ENCODE peak calls at places on chromosomes 1 and 21, in six cellular contexts. R is islet precursor cell; C is myocyte; J is stimulated activated naive CD8-positive, alpha-beta T cell treated with anti-CD3 and anti-CD28 coated beads, Interleukin-15, Interleukin-2, amounts not matched to agents 100 U/mL and 50 U/mL, for 24 hours; Y is activated naive CD4-positive, alpha-beta T cell treated with anti-CD3 and anti-CD28 coated beads, Interleukin-2, amount 10 ng/mL, durations not matched to agents 7 days and 5 days; V is activated T-helper 1 cell treated with anti-CD3 and anti-CD28 coated beads, Interleukin-12 subunit alpha, Interleukin-12 subunit beta, Interleukin-2, Interleukin-4 antibody, amounts not matched to agents 30 ng/mL and 10 ng/mL and 1 ng/mL, durations not matched to agents 14 hours and 24 hours and 36 hours. M is an unnamed sample.

GRCh38 chr1:1146026-1146425 is 27.7 kb upstream of the TTLL10 start:
- DNase-seq in R (no peak), C (no peak), J (no peak), Y (no peak), V (no peak), M (no peak)

GRCh38 chr1:223834660-223835263 is 11.0 kb downstream of the TP53BP2 start:
- DNase-seq in R (no peak), C (no peak), J (no peak), Y (no peak), V (no peak), M (no peak)

GRCh38 chr1:38018864-38019343 is 6.4 kb downstream of the UTP11 start:
- DNase-seq in R (no peak), C (peak), J (no peak), Y (no peak), V (no peak), M (no peak)

GRCh38 chr21:38847556-38847955 is 41.8 kb downstream of the ETS2 start:
- DNase-seq in R (peak), C (no peak), J (no peak), Y (no peak), V (no peak), M (no peak)

GRCh38 chr21:20519076-20519475 is 479.1 kb upstream of the NCAM2 start:
- DNase-seq in R (no peak), C (no peak), J (no peak), Y (no peak), V (no peak), M (no peak)

GRCh38 chr21:34582506-34583150 is 32.3 kb downstream of the RCAN1 start:
- DNase-seq in R (peak), C (peak), J (no peak), Y (no peak), V (no peak), M (peak)

GRCh38 chr1:112444269-112444668 is 48.3 kb downstream of the CTTNBP2NL start:
- DNase-seq in R (no peak), C (peak), J (no peak), Y (no peak), V (no peak), M (no peak)

GRCh38 chr1:226033599-226034390 is 28.7 kb upstream of the H3-3A start:
- DNase-seq in R (no peak), C (no peak), J (no peak), Y (no peak), V (no peak), M (no peak)

GRCh38 chr1:44619261-44619900 is 54.9 kb downstream of the TMEM53 start:
- DNase-seq in R (no peak), C (no peak), J (no peak), Y (no peak), V (no peak), M (no peak)

GRCh38 chr1:201889092-201889968 is 632 bp downstream of the SHISA4 start:
- DNase-seq in R (no peak), C (no peak), J (no peak), Y (no peak), V (no peak), M (no peak)

GRCh38 chr1:110948038-110948810 is 15.5 kb downstream of the LRIF1 start:
- DNase-seq in R (no peak), C (peak), J (no peak), Y (no peak), V (no peak), M (no peak)

GRCh38 chr1:55593299-55593698 is 378.1 kb upstream of the USP24 start:
- DNase-seq in R (no peak), C (no peak), J (no peak), Y (no peak), V (no peak), M (no peak)

GRCh38 chr21:20970691-20971090 is 27.5 kb upstream of the NCAM2 start:
- DNase-seq in R (no peak), C (no peak), J (no peak), Y (no peak), V (no peak), M (no peak)

M was measured in Jurkat, Clone E6-1.